ENCODE peak calls at places on chromosomes 16 and 17, in four cellular contexts. A, J, D and Q are unnamed samples. For H3K9me3, the result is how much of the 10 kb centered on the place peaks cover.

GRCh38 chr17:40317345-40317873 is 8.4 kb downstream of the RARA start:
- DNase-seq in A (no peak), D (peak), J (no peak), Q (peak)

GRCh38 chr17:28916302-28916934 is 13.5 kb upstream of the DHRS13 start:
- DNase-seq in D (peak), J (no peak), A (no peak), Q (no peak)

GRCh38 chr17:28963212-28963611 is 11.9 kb upstream of the PHF12 start:
- DNase-seq in J (no peak), D (no peak), A (no peak), Q (no peak)

GRCh38 chr17:55577011-55577586 is 65.8 kb upstream of the SMIM36 start:
- DNase-seq in J (no peak), D (no peak), A (peak), Q (peak)

GRCh38 chr17:14303343-14304221 is 2.7 kb downstream of the HS3ST3B1 start:
- DNase-seq in D (no peak), J (no peak), A (no peak), Q (no peak)

GRCh38 chr17:74558882-74559519 is 8.3 kb downstream of the CD300H start:
- DNase-seq in J (no peak), A (no peak), D (no peak), Q (no peak)

GRCh38 chr17:16971458-16972338 is at the start of gene TNFRSF13B:
- DNase-seq in A (no peak), D (no peak), J (no peak), Q (no peak)

GRCh38 chr17:8707591-8708453 is 36.8 kb downstream of the CCDC42 start:
- DNase-seq in D (no peak), J (no peak), A (no peak), Q (no peak)

GRCh38 chr17:68456529-68457167 is 648 bp downstream of the WIPI1 start:
- DNase-seq in J (peak), A (peak), D (peak), Q (peak)

GRCh38 chr16:20323591-20324117 is 3.7 kb downstream of the GP2 start:
- DNase-seq in A (no peak), J (no peak), D (no peak), Q (no peak)

GRCh38 chr17:81328925-81329278 is 33.8 kb upstream of the SLC38A10 start:
- DNase-seq in D (no peak), A (no peak), J (no peak), Q (no peak)

GRCh38 chr16:68275611-68276191 is 11.4 kb downstream of the SLC7A6 start:
- DNase-seq in J (no peak), A (no peak), D (no peak), Q (no peak)

GRCh38 chr16:78775161-78775561 is 675.7 kb downstream of the WWOX start:
- DNase-seq in D (no peak), A (no peak), J (no peak), Q (no peak)

GRCh38 chr16:56793504-56793903 is 63.6 kb downstream of the NUP93 start:
- DNase-seq in D (no peak), J (no peak), A (no peak), Q (peak)

GRCh38 chr16:69848635-69849545 is 86.8 kb downstream of the WWP2 start:
- DNase-seq in J (no peak), A (peak), D (no peak), Q (peak)

GRCh38 chr16:85166281-85166680 is 54.0 kb upstream of the CIBAR2 start:
- DNase-seq in D (no peak), A (no peak), J (no peak), Q (no peak)

GRCh38 chr17:19502517-19502916 is 31.1 kb upstream of the SLC47A1 start:
- DNase-seq in D (no peak), A (no peak), J (no peak), Q (no peak)

GRCh38 chr17:60371818-60372510 is 20.0 kb downstream of the USP32 start:
- DNase-seq in D (no peak), J (no peak), A (no peak), Q (no peak)

GRCh38 chr17:77404812-77405581 is 264.2 kb downstream of the SEC14L1 start:
- DNase-seq in J (no peak), D (no peak), A (no peak), Q (peak)

GRCh38 chr16:11167581-11167980 is 88.4 kb downstream of the SOCS1 start:
- DNase-seq in A (no peak), D (no peak), J (no peak), Q (no peak)

GRCh38 chr17:74176546-74177001 is 26.9 kb upstream of the RPL38 start:
- DNase-seq in D (peak), J (peak), A (peak), Q (peak)

GRCh38 chr17:60863892-60864673 is 186.4 kb downstream of the BCAS3 start:
- DNase-seq in J (no peak), D (no peak), A (no peak), Q (no peak)

GRCh38 chr16:85390511-85391174 is 222.5 kb upstream of the GSE1 start:
- DNase-seq in D (peak), A (peak), J (no peak), Q (peak)

GRCh38 chr16:84527486-84528269 is 23.2 kb upstream of the MEAK7 start:
- DNase-seq in A (no peak), D (no peak), J (no peak), Q (no peak)

GRCh38 chr16:73202176-73202729 is 154.3 kb upstream of the ZFHX3 start:
- DNase-seq in D (no peak), J (no peak), A (no peak), Q (no peak)

GRCh38 chr17:32444301-32445074 is at the start of gene PSMD11:
- DNase-seq in D (peak), J (peak), A (peak), Q (peak)

DNA sequence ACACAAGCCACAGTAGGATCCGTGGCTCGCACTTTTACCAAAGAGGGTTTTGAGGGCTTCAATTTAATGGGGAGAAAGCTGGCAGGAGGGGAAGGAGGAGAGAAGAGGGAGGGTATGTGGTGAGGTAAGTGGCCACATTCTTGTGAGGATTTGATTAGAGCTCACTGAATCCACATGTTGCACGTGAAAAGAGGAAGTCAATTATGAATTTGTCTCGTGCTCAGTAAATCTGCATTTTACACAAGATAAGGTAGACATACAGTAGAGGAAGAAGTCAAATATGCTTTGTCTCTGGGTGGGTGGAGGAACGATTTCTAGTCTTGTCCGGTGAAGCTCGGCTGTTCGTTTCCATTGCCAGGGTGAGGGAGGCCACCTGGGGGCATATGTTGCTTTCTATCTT is 862 bp downstream of the ZNF232 start:
- DNase-seq in J (peak), D (no peak), A (no peak), Q (no peak)
- H3K9me3 ChIP-seq in J (under half), D (under half), A (under half), Q (under half)

DNA sequence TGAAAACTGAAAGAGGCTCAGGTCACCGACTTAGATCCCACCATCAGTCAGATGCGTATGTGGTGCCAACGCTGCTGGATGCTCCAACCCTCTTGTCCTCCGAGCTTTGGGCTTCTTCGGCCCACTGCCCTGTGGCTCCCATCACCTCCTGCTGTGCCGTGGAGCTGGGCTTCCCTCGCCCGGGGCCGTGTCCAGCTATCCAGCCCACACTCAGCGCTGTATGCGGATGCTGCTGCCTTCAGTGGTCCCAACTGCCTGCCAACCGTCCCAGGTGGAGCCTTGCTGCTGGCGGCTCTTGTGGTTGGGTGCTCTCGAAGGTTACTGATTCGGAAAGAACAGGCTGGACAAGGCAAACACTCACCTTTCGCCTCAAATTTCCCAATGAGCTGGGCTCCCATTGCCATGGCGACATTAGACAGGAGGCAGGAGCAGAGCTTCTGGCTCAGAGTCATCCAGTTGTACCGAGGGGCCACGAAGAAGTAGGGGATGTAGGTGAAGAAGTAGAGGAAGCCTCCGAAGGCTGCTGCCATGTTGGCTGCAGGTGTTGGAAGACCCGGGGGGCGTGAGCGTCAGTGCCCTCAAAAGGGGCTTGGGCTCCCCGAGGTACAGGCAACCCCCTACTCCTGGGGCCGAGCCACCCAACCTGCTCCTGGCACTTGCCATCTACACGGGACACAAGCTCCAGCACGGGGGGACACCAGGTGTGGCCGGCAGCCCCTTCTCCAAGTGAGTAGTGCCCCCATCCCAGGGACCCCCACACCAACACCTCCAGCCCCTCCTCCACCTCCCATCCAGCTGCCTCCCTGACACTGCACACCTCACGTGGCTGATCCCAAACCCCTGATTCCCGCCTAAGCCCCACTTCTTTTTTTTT is 32.2 kb downstream of the ABCA3 start:
- DNase-seq in D (no peak), A (no peak), J (no peak), Q (no peak)
- H3K9me3 ChIP-seq in D (under half), A (under half), J (under half), Q (under half)

GRCh38 chr17:72121164-72122001 is 563 bp downstream of the SOX9 start:
- DNase-seq in D (no peak), J (no peak), A (peak), Q (peak)
- H3K9me3 ChIP-seq in D (under half), J (under half), A (under half), Q (under half)

DNA sequence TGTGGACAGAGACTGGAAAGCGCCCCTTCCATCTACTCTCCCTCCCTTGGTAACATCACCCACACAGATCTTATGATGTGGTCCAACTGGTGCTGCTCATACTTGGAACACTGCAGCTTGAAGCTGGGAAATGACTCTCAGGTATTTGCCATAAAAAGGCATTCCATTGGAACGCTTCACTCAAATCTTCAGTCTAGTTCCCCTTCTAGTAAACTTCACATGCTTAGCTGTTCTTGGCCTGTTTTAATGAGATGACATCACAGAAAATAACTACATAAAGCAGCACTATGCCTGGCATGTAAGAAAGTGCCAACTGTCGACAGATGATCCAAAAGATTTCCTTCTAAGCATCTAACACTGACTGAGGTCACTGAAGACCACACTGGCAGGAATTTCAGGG is 9.3 kb downstream of the ZNF263 start:
- DNase-seq in A (no peak), J (no peak), D (no peak), Q (no peak)
- H3K9me3 ChIP-seq in A (under half), J (half or more), D (under half), Q (half or more)

GRCh38 chr17:53979991-53980390 is 157.3 kb downstream of the KIF2B start:
- DNase-seq in J (peak), D (no peak), A (no peak), Q (no peak)
- H3K9me3 ChIP-seq in J (under half), D (half or more), A (under half), Q (under half)

GRCh38 chr16:3305109-3306068 is at the start of the genes TIGD7 and ZNF75A:
- DNase-seq in A (peak), D (peak), J (peak), Q (peak)

GRCh38 chr16:3311496-3311895 is 6.2 kb downstream of the ZNF75A start:
- DNase-seq in D (no peak), A (no peak), J (no peak), Q (no peak)

GRCh38 chr16:3304370-3304769 is 860 bp downstream of the TIGD7 start:
- DNase-seq in A (no peak), D (no peak), J (no peak), Q (no peak)

GRCh38 chr16:3306078-3306477 is 781 bp downstream of the ZNF75A start:
- DNase-seq in D (no peak), A (no peak), J (no peak), Q (no peak)
- H3K9me3 ChIP-seq in D (under half), A (under half), J (half or more), Q (under half)

GRCh38 chr17:27079660-27080059 is 214.3 kb upstream of the WSB1 start:
- DNase-seq in D (no peak), J (no peak), A (no peak), Q (no peak)

GRCh38 chr17:27082023-27082774 is 211.7 kb upstream of the WSB1 start:
- DNase-seq in J (no peak), D (no peak), A (no peak), Q (no peak)

GRCh38 chr17:27076814-27077213 is 217.1 kb upstream of the WSB1 start:
- DNase-seq in D (no peak), J (no peak), A (no peak), Q (no peak)

GRCh38 chr17:27081002-27081638 is 212.8 kb upstream of the WSB1 start:
- DNase-seq in A (no peak), D (no peak), J (no peak), Q (no peak)

DNA sequence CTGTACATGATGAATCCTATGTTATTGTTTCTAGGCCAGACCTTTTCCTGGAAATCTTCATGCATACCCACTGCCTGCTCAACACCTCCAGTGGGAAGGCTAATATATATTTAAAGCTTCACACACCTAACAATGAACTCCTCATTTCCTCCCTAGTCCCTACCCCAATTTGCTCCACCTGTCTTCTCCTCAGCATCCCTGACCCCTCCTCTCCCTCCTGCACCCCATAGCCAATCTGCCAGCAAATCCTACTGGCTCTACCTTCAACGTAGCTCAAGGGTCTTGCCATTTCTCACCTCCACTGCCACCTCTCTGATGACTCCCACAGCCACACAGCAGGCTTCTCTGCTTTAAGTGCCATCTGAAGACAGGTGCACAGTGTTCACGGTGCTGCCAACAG is 215.6 kb upstream of the WSB1 start:
- DNase-seq in A (no peak), D (no peak), J (no peak), Q (no peak)
- H3K9me3 ChIP-seq in A (under half), D (under half), J (under half), Q (under half)

GRCh38 chr16:35690413-35690812 is 2231.0 kb downstream of the TP53TG3F start:
- DNase-seq in J (no peak), D (no peak), A (no peak), Q (no peak)
- H3K9me3 ChIP-seq in J (under half), D (under half), A (under half), Q (under half)

GRCh38 chr17:83194761-83195329 is 115.4 kb downstream of the METRNL start:
- DNase-seq in D (no peak), A (peak), J (no peak), Q (peak)
- H3K9me3 ChIP-seq in D (under half), A (under half), J (under half), Q (under half)